ENCODE peak calls at places on chromosomes 2 and 18, in four cellular contexts. One of them, this sample, is unnamed.

GRCh38 chr2:194559523-194559922 is 1097.5 kb upstream of the SLC39A10 start:
- DNase-seq in K562: no peak
- DNase-seq in GM12891: no peak
- DNase-seq in GM12878: no peak
- DNase-seq in this sample: no peak

GRCh38 chr2:167196461-167197252 is 308.4 kb downstream of the XIRP2 start:
- DNase-seq in K562: no peak
- DNase-seq in GM12878: no peak
- DNase-seq in GM12891: no peak
- DNase-seq in this sample: no peak

GRCh38 chr2:26970244-26970927 is at the start of gene MAPRE3:
- DNase-seq in GM12878: no peak
- DNase-seq in GM12891: peak
- DNase-seq in K562: peak
- DNase-seq in this sample: peak

GRCh38 chr2:232988444-232988843 is 24.6 kb downstream of the NGEF start:
- DNase-seq in K562: peak
- DNase-seq in GM12878: no peak
- DNase-seq in GM12891: no peak
- DNase-seq in this sample: no peak

GRCh38 chr2:195382186-195382585 is 274.8 kb upstream of the SLC39A10 start:
- DNase-seq in K562: no peak
- DNase-seq in GM12878: no peak
- DNase-seq in GM12891: no peak
- DNase-seq in this sample: peak

GRCh38 chr2:74474899-74475298 is 2.4 kb upstream of the MRPL53 start:
- DNase-seq in GM12891: no peak
- DNase-seq in GM12878: no peak
- DNase-seq in K562: peak
- DNase-seq in this sample: no peak

GRCh38 chr2:68196120-68196716 is 38.5 kb downstream of the PNO1 start:
- DNase-seq in GM12891: no peak
- DNase-seq in GM12878: no peak
- DNase-seq in K562: peak
- DNase-seq in this sample: peak

GRCh38 chr2:221552282-221552681 is 19.8 kb downstream of the EPHA4 start:
- DNase-seq in GM12891: no peak
- DNase-seq in GM12878: no peak
- DNase-seq in K562: no peak
- DNase-seq in this sample: no peak

GRCh38 chr2:70043252-70043875 is 43.9 kb upstream of the PCBP1 start:
- DNase-seq in GM12891: no peak
- DNase-seq in K562: no peak
- DNase-seq in GM12878: no peak
- DNase-seq in this sample: peak

GRCh38 chr2:158546412-158547144 is 89.8 kb downstream of the PKP4 start:
- DNase-seq in K562: peak
- DNase-seq in GM12878: no peak
- DNase-seq in GM12891: no peak
- DNase-seq in this sample: no peak

GRCh38 chr2:101501443-101501842 is 26.5 kb upstream of the RFX8 start:
- DNase-seq in GM12878: no peak
- DNase-seq in GM12891: no peak
- DNase-seq in K562: no peak
- DNase-seq in this sample: no peak

GRCh38 chr18:77167276-77167675 is 34.7 kb upstream of the MBP start:
- DNase-seq in K562: no peak
- DNase-seq in GM12891: no peak
- DNase-seq in GM12878: no peak
- DNase-seq in this sample: no peak

GRCh38 chr2:232350804-232351685 is 27.5 kb upstream of the ALPP start:
- DNase-seq in GM12878: no peak
- DNase-seq in K562: no peak
- DNase-seq in GM12891: no peak
- DNase-seq in this sample: no peak

GRCh38 chr2:30503007-30503691 is 56.1 kb downstream of the LCLAT1 start:
- DNase-seq in K562: no peak
- DNase-seq in GM12891: no peak
- DNase-seq in GM12878: no peak
- DNase-seq in this sample: peak

GRCh38 chr2:174023591-174024523 is 58.7 kb upstream of the SP3 start:
- DNase-seq in K562: peak
- DNase-seq in GM12878: no peak
- DNase-seq in GM12891: no peak
- DNase-seq in this sample: peak

GRCh38 chr2:201151127-201152074 is 31.5 kb upstream of the CASP10 start:
- DNase-seq in GM12878: no peak
- DNase-seq in K562: no peak
- DNase-seq in GM12891: no peak
- DNase-seq in this sample: peak

GRCh38 chr18:23225518-23225917 is 90.2 kb downstream of the CABLES1 start:
- DNase-seq in GM12891: no peak
- DNase-seq in K562: no peak
- DNase-seq in GM12878: no peak
- DNase-seq in this sample: no peak

GRCh38 chr18:23227729-23228075 is 92.4 kb downstream of the CABLES1 start:
- DNase-seq in GM12878: no peak
- DNase-seq in GM12891: no peak
- DNase-seq in K562: no peak
- DNase-seq in this sample: no peak

GRCh38 chr18:23226386-23226785 is 91.1 kb downstream of the CABLES1 start:
- DNase-seq in GM12891: no peak
- DNase-seq in K562: no peak
- DNase-seq in GM12878: no peak
- DNase-seq in this sample: no peak

GRCh38 chr18:23228102-23229051 is 93.1 kb downstream of the CABLES1 start:
- DNase-seq in GM12878: peak
- DNase-seq in K562: no peak
- DNase-seq in GM12891: no peak
- DNase-seq in this sample: peak

DNA sequence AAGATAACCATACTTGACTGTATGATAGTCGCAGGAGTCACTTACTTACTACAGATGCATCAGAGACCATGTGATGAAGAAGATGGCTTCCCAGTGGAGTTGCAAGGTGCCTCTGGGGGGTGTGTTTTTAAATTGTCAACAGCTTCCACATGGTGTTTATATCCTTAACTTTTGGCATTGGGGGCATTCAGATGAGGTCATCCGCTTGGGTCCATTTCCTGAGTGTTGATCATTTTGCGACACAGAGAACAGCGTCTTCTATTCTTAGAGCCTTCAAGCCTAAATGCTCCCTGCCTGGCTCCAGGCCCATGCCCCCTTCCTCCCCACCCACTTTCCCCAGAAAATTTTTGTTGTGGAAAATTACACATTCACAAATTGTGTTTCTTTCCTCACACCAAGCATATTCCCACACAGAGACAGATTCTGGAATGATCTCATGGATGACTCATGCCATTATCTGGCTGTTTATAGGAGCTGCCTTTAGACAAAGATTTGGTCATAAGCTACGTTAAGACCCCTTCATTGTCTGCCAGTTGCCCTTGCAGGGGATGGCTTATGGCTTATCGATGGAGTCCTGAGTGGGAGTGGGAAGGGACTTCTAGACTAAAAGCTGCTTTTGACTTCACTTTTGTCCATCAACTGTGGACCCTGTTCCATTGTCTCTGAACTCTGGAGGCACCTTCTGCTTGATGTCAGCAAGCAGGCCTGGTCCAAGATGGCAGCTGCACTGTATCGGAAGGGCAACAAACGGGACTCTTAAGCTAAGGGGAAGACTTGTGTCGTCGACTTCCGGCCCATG is 91.8 kb downstream of the CABLES1 start:
- DNase-seq in K562: no peak
- DNase-seq in GM12878: no peak
- DNase-seq in GM12891: no peak
- DNase-seq in this sample: no peak
- TF ChIP-seq POLR2AphosphoS5 in K562: no peak
- TF ChIP-seq POLR2AphosphoS5 in GM12878: no peak
- TF ChIP-seq POLR2AphosphoS5 in GM12891: no peak
- TF ChIP-seq POLR2AphosphoS5 in this sample: no peak

GRCh38 chr2:23651187-23651983 is 266.4 kb downstream of the KLHL29 start:
- DNase-seq in K562: no peak
- DNase-seq in GM12878: no peak
- DNase-seq in GM12891: no peak
- DNase-seq in this sample: no peak

GRCh38 chr2:23653326-23653725 is 268.3 kb downstream of the KLHL29 start:
- DNase-seq in GM12891: no peak
- DNase-seq in K562: no peak
- DNase-seq in GM12878: no peak
- DNase-seq in this sample: no peak

GRCh38 chr2:23647563-23647962 is 262.6 kb downstream of the KLHL29 start:
- DNase-seq in GM12878: no peak
- DNase-seq in K562: no peak
- DNase-seq in GM12891: no peak
- DNase-seq in this sample: no peak

GRCh38 chr2:23649285-23649684 is 264.3 kb downstream of the KLHL29 start:
- DNase-seq in GM12878: no peak
- DNase-seq in GM12891: no peak
- DNase-seq in K562: no peak
- DNase-seq in this sample: no peak

GRCh38 chr2:23649819-23650218 is 264.8 kb downstream of the KLHL29 start:
- DNase-seq in GM12878: no peak
- DNase-seq in GM12891: no peak
- DNase-seq in K562: no peak
- DNase-seq in this sample: no peak
- TF ChIP-seq SPI1 in GM12878: no peak
- TF ChIP-seq SPI1 in GM12891: no peak
- TF ChIP-seq SPI1 in K562: no peak
- TF ChIP-seq SPI1 in this sample: no peak

GRCh38 chr18:59096098-59096779 is 43.4 kb upstream of the SEC11C start:
- DNase-seq in GM12878: no peak
- DNase-seq in GM12891: no peak
- DNase-seq in K562: no peak
- DNase-seq in this sample: no peak
- TF ChIP-seq POLR2AphosphoS5 in GM12878: no peak
- TF ChIP-seq POLR2AphosphoS5 in GM12891: no peak
- TF ChIP-seq POLR2AphosphoS5 in K562: no peak
- TF ChIP-seq POLR2AphosphoS5 in this sample: no peak

GRCh38 chr2:238082151-238082550 is 18.0 kb upstream of the ESPNL start:
- DNase-seq in K562: no peak
- DNase-seq in GM12878: no peak
- DNase-seq in GM12891: no peak
- DNase-seq in this sample: no peak

GRCh38 chr2:238081150-238081549 is 19.0 kb upstream of the ESPNL start:
- DNase-seq in K562: no peak
- DNase-seq in GM12878: no peak
- DNase-seq in GM12891: no peak
- DNase-seq in this sample: no peak

GRCh38 chr2:238079874-238080327 is 19.1 kb downstream of the SCLY start:
- DNase-seq in GM12891: no peak
- DNase-seq in GM12878: no peak
- DNase-seq in K562: no peak
- DNase-seq in this sample: no peak

GRCh38 chr2:238081561-238081960 is 18.6 kb upstream of the ESPNL start:
- DNase-seq in K562: no peak
- DNase-seq in GM12878: no peak
- DNase-seq in GM12891: no peak
- DNase-seq in this sample: no peak

DNA sequence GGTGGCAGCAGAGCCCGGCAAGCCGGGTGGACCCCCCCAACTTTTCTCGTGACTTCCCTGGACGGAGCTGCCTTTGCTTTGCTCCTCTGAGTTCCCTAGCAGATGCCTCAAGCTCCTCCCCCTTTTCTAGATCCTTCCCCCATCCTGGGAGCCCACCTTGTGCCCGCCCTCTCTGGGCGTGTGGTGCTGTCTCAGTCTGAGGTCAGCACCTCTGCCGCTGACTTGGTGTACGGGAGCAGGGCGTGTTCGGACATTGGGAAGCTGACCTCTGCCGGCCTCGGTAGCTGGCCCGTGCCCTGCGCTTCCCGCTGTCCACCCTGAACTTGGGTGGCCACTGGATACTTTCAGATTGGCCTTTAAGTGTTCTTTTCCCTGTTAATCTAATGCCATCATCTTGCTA is 19.6 kb upstream of the ESPNL start:
- DNase-seq in K562: no peak
- DNase-seq in GM12878: no peak
- DNase-seq in GM12891: no peak
- DNase-seq in this sample: no peak
- TF ChIP-seq SPI1 in K562: no peak
- TF ChIP-seq SPI1 in GM12878: no peak
- TF ChIP-seq SPI1 in GM12891: no peak
- TF ChIP-seq SPI1 in this sample: no peak

DNA sequence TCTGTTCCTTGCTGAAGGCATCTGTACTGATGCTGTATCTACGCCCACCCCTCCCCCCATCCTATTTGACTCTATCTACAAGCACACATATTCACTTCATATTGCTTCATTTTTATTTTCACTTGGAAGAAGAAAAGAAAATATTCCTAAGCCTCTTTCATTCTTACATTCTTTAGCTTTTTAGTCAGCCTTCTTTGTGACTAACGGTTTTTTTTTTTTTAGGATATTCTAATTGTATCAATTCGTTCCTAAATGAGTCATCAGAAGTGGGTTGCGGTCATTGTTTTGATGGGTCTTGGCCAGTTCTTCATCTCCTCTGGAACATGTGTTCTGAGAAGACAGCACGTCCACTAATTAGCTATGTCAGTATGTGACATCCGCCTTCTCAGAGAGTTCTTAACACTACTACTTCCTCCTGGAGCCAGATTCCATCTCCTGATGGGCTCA is 88.7 kb downstream of the MYO1B start:
- DNase-seq in GM12878: no peak
- DNase-seq in K562: peak
- DNase-seq in GM12891: no peak
- DNase-seq in this sample: no peak
- TF ChIP-seq POLR2AphosphoS5 in GM12878: no peak
- TF ChIP-seq POLR2AphosphoS5 in K562: no peak
- TF ChIP-seq POLR2AphosphoS5 in GM12891: no peak
- TF ChIP-seq POLR2AphosphoS5 in this sample: no peak

GRCh38 chr18:7488571-7488970 is 78.5 kb upstream of the PTPRM start:
- DNase-seq in GM12878: no peak
- DNase-seq in K562: no peak
- DNase-seq in GM12891: no peak
- DNase-seq in this sample: no peak
- TF ChIP-seq SPI1 in GM12878: no peak
- TF ChIP-seq SPI1 in K562: no peak
- TF ChIP-seq SPI1 in GM12891: no peak
- TF ChIP-seq SPI1 in this sample: no peak

This sample was measured in HL-60.